ENCODE peak calls at places on chromosome 20, in seven cellular contexts. E is IMR-90, B is H9, R is mesendoderm, M is neuronal stem cell, I is H1, W is trophoblast cell. Y is an unnamed sample.

GRCh38 chr20:15564981-15565380 is 1008.3 kb downstream of the KIF16B start:
- DNase-seq in E (no peak), W (no peak), I (no peak), M (no peak), B (no peak), R (no peak), Y (no peak)

GRCh38 chr20:21125849-21126840 is at the start of gene KIZ:
- DNase-seq in M (peak), R (peak), E (peak), I (peak), B (peak), W (peak), Y (peak)

GRCh38 chr20:35434085-35435005 is 3.7 kb downstream of the GDF5 start:
- DNase-seq in I (no peak), R (no peak), M (no peak), B (no peak), E (no peak), W (no peak), Y (no peak)

GRCh38 chr20:11844691-11845090 is 73.0 kb upstream of the BTBD3 start:
- DNase-seq in W (no peak), M (no peak), I (no peak), E (no peak), R (no peak), B (no peak), Y (no peak)

GRCh38 chr20:3815703-3816315 is 4.5 kb upstream of the AP5S1 start:
- DNase-seq in B (no peak), R (no peak), M (no peak), W (no peak), I (no peak), E (no peak), Y (no peak)

GRCh38 chr20:40470313-40471260 is 218.4 kb downstream of the MAFB start:
- DNase-seq in I (no peak), M (no peak), B (no peak), R (no peak), W (no peak), E (no peak), Y (no peak)

GRCh38 chr20:23656372-23656771 is 18.6 kb upstream of the CST3 start:
- DNase-seq in R (no peak), M (no peak), B (no peak), E (no peak), W (no peak), I (peak), Y (no peak)

GRCh38 chr20:14866841-14867514 is 529.6 kb upstream of the FLRT3 start:
- DNase-seq in E (no peak), W (no peak), I (no peak), R (no peak), M (no peak), B (no peak), Y (no peak)

GRCh38 chr20:52649727-52650126 is 322.4 kb upstream of the TSHZ2 start:
- DNase-seq in B (no peak), W (no peak), I (no peak), R (no peak), M (no peak), E (no peak), Y (no peak)

GRCh38 chr20:63821824-63822223 is 9.2 kb downstream of the ZBTB46 start:
- DNase-seq in W (no peak), I (no peak), R (no peak), E (no peak), M (no peak), B (no peak), Y (no peak)

GRCh38 chr20:18679020-18679419 is 91.2 kb downstream of the DTD1 start:
- DNase-seq in I (peak), M (peak), R (peak), E (peak), W (no peak), B (no peak), Y (peak)

GRCh38 chr20:60074276-60074675 is 116.1 kb downstream of the CDH26 start:
- DNase-seq in I (no peak), W (no peak), M (no peak), E (no peak), R (no peak), B (no peak), Y (no peak)

GRCh38 chr20:60073086-60073485 is 114.9 kb downstream of the CDH26 start:
- DNase-seq in R (no peak), B (no peak), I (no peak), M (no peak), W (no peak), E (no peak), Y (no peak)

GRCh38 chr20:60070791-60071190 is 112.6 kb downstream of the CDH26 start:
- DNase-seq in B (no peak), W (no peak), R (no peak), E (no peak), M (no peak), I (no peak), Y (no peak)

GRCh38 chr20:60073504-60073903 is 115.3 kb downstream of the CDH26 start:
- DNase-seq in M (no peak), W (no peak), I (no peak), E (no peak), B (no peak), R (no peak), Y (no peak)

DNA sequence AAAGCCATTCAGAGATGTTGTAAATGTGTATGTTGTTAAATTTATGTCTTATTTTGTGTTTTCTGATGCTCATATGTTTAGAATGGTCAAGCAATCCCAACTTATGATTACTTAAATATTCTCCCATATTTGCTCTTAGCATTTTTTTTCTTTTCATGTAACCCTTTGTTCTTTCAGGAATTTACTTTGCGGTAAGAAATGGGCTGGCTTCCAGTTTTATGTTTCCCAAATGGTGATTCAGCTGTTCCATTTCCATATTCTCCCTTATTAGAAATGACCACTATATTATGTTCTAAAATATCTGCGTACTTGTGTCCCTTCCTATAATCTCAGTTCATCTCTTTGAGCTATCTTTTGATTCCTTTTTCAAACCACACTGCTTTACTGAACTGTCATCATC is 113.7 kb downstream of the CDH26 start:
- DNase-seq in E (peak), W (no peak), M (no peak), B (no peak), R (no peak), I (no peak), Y (no peak)
- H3K9ac ChIP-seq in E (no peak), W (no peak), M (no peak), B (no peak), R (no peak), I (no peak), Y (no peak)

DNA sequence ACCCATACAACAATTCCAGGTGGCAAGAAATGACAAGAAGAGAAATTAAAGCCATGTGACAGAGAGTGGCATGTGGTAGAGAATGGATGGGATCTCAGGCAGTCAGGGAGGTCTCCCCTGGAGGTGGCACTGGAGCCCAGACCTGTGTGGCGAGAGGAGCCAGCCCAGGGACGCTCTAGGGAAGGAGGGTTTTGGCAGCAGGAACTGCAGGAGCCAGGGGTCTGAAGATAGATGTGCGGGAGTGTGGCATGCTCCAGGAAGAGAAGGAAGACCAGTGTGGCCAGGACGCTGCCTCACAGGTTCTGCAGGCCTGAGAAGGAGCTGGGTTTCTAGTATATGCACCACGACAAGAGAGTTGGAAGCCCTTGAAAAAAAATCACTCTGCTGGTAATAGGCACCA is 45.1 kb downstream of the SPATA2 start:
- DNase-seq in E (no peak), W (no peak), I (no peak), R (no peak), M (no peak), B (no peak), Y (no peak)
- H3K23ac ChIP-seq in E (no peak), W (no peak), I (no peak), R (no peak), M (no peak), B (no peak), Y (no peak)

GRCh38 chr20:22288957-22289356 is 295.4 kb downstream of the FOXA2 start:
- DNase-seq in E (no peak), I (no peak), M (no peak), R (no peak), B (no peak), W (peak), Y (no peak)
- H2AK5ac ChIP-seq in E (no peak), I (no peak), M (no peak), R (no peak), B (no peak), W (no peak), Y (no peak)

GRCh38 chr20:5612476-5613291 is 137.5 kb upstream of the SHLD1 start:
- DNase-seq in W (no peak), E (peak), I (no peak), M (no peak), R (no peak), B (no peak), Y (peak)

GRCh38 chr20:5608104-5608447 is 142.1 kb upstream of the SHLD1 start:
- DNase-seq in R (no peak), E (no peak), M (no peak), I (no peak), W (no peak), B (no peak), Y (no peak)

GRCh38 chr20:5606347-5606746 is 143.9 kb upstream of the SHLD1 start:
- DNase-seq in M (no peak), R (no peak), B (no peak), E (no peak), W (no peak), I (no peak), Y (no peak)

GRCh38 chr20:5614506-5614905 is 135.7 kb upstream of the SHLD1 start:
- DNase-seq in I (no peak), M (no peak), E (no peak), W (no peak), B (no peak), R (no peak), Y (no peak)

GRCh38 chr20:5608448-5609161 is 141.6 kb upstream of the SHLD1 start:
- DNase-seq in I (no peak), M (no peak), W (no peak), E (peak), R (no peak), B (no peak), Y (peak)
- H3K9ac ChIP-seq in I (no peak), M (no peak), W (no peak), E (peak), R (no peak), B (no peak), Y (peak)